ENCODE peak calls at places on chromosomes 3 and 15, in six cellular contexts. C is SJSA1, H is smooth muscle cell of the brain vasculature, N is progenitor cell of endocrine pancreas, Z is OCI-LY7, K is posterior cingulate gyrus. U is an unnamed sample.
A peak's percentile ranks its signal among the peaks of the same experiment; 100 is the strongest.

GRCh38 chr3:179666436-179667035 is 13.7 kb downstream of the USP13 start:
- DNase-seq in Z (no peak), K (peak; percentile 93), C (no peak), H (no peak), N (no peak), U (no peak)

GRCh38 chr3:49255112-49255511 is 21.9 kb downstream of the C3orf62 start:
- DNase-seq in K (no peak), H (no peak), N (no peak), Z (no peak), C (no peak), U (no peak)

GRCh38 chr3:126087552-126088175 is 3.7 kb upstream of the SLC41A3 start:
- DNase-seq in Z (peak; percentile 52), K (no peak), H (no peak), C (no peak), N (no peak), U (no peak)

GRCh38 chr3:141246958-141247301 is 15.3 kb downstream of the PXYLP1 start:
- DNase-seq in Z (no peak), H (no peak), N (no peak), C (no peak), K (no peak), U (no peak)

GRCh38 chr3:58659051-58659675 is 7.4 kb downstream of the FAM3D start:
- DNase-seq in N (no peak), H (no peak), C (no peak), K (no peak), Z (no peak), U (peak; percentile 11)

GRCh38 chr3:43243590-43244587 is 42.5 kb upstream of the SNRK start:
- DNase-seq in Z (no peak), K (no peak), H (no peak), C (no peak), N (no peak), U (no peak)

GRCh38 chr15:100205549-100206295 is 136.1 kb downstream of the ADAMTS17 start:
- DNase-seq in N (no peak), K (no peak), C (no peak), Z (no peak), H (no peak), U (no peak)

GRCh38 chr15:82081904-82082810 is 36.3 kb upstream of the MEX3B start:
- DNase-seq in N (no peak), Z (no peak), H (peak; percentile 40), K (no peak), C (peak; percentile 88), U (no peak)

GRCh38 chr3:79461129-79461792 is 306.5 kb downstream of the ROBO1 start:
- DNase-seq in K (no peak), Z (no peak), C (no peak), H (no peak), N (no peak), U (no peak)

GRCh38 chr3:114213262-114213668 is 24.1 kb downstream of the ZNF80 start:
- DNase-seq in C (peak; percentile 1), Z (no peak), K (no peak), N (no peak), H (no peak), U (no peak)

GRCh38 chr3:158794936-158795518 is 6.8 kb upstream of the MFSD1 start:
- DNase-seq in N (no peak), Z (peak; percentile 61), C (no peak), H (no peak), K (no peak), U (no peak)

GRCh38 chr15:39976291-39977274 is 42.7 kb downstream of the EIF2AK4 start:
- DNase-seq in H (peak; percentile 13), Z (peak; percentile 79), K (peak; percentile 95), N (peak; percentile 10), C (peak; percentile 73), U (no peak)

GRCh38 chr3:172550347-172550943 is 27.2 kb upstream of the TNFSF10 start:
- DNase-seq in Z (no peak), H (peak; percentile 9), C (peak; percentile 57), N (no peak), K (no peak), U (no peak)

GRCh38 chr3:106262976-106263375 is 394.2 kb upstream of the CBLB start:
- DNase-seq in Z (no peak), N (no peak), H (no peak), C (no peak), K (no peak), U (no peak)

GRCh38 chr3:112585782-112586181 is 23.9 kb downstream of the SLC35A5 start:
- DNase-seq in H (no peak), Z (no peak), K (no peak), N (no peak), C (no peak), U (no peak)

GRCh38 chr3:187958432-187959003 is 195.4 kb upstream of the LPP start:
- DNase-seq in Z (peak; percentile 97), H (no peak), N (no peak), C (no peak), K (no peak), U (no peak)

GRCh38 chr3:112651076-112651475 is 10.1 kb upstream of the CCDC80 start:
- DNase-seq in H (no peak), K (no peak), C (no peak), N (no peak), Z (no peak), U (no peak)

GRCh38 chr3:169232863-169233262 is 430.6 kb downstream of the MECOM start:
- DNase-seq in K (no peak), Z (no peak), N (no peak), H (no peak), C (peak; percentile 4), U (peak; percentile 71)

GRCh38 chr3:149820183-149820582 is 7.2 kb downstream of the RNF13 start:
- DNase-seq in C (no peak), K (no peak), H (no peak), N (no peak), Z (no peak), U (no peak)